ENCODE peak calls at places on chromosomes 11 and 22, in eight cellular contexts. U is tibial nerve, A is ovary, Y is kidney, V is right cardiac atrium, B is small intestine, M is neural progenitor cell, Q is K562. E is an unnamed sample. For H3K4me1, the result is how much of the 10 kb centered on the place peaks cover.

GRCh38 chr22:35072939-35073338 is 7.0 kb downstream of the ISX start:
- DNase-seq in U (no peak), A (no peak), Y (no peak), V (no peak), B (no peak), M (no peak), Q (no peak), E (no peak)

GRCh38 chr22:37239336-37240239 is 4.5 kb downstream of the RAC2 start:
- DNase-seq in U (no peak), A (no peak), Y (no peak), V (peak), B (no peak), M (no peak), Q (no peak), E (no peak)

GRCh38 chr11:119115484-119116234 is 5.7 kb upstream of the HINFP start:
- DNase-seq in U (no peak), A (no peak), Y (peak), V (peak), B (no peak), M (no peak), Q (no peak), E (no peak)

GRCh38 chr11:11513438-11513837 is 108.4 kb downstream of the GALNT18 start:
- DNase-seq in U (no peak), A (no peak), Y (no peak), V (no peak), B (peak), M (no peak), Q (no peak), E (no peak)

GRCh38 chr11:18322818-18323570 is 627 bp downstream of the GTF2H1 start:
- DNase-seq in U (peak), A (no peak), Y (no peak), V (no peak), B (no peak), M (peak), Q (no peak), E (no peak)

GRCh38 chr11:34343153-34343552 is 14.7 kb downstream of the ABTB2 start:
- DNase-seq in U (no peak), A (no peak), Y (no peak), V (no peak), B (no peak), M (no peak), Q (no peak), E (no peak)

GRCh38 chr11:250740-251299 is 14.0 kb downstream of the PSMD13 start:
- DNase-seq in U (peak), A (peak), Y (no peak), V (peak), B (peak), M (peak), Q (peak), E (peak)

GRCh38 chr11:67293090-67293489 is 4.0 kb downstream of the ANKRD13D start:
- DNase-seq in U (no peak), A (no peak), Y (no peak), V (no peak), B (no peak), M (no peak), Q (no peak), E (peak)

GRCh38 chr11:44755553-44756505 is 29.1 kb downstream of the TSPAN18 start:
- DNase-seq in U (no peak), A (no peak), Y (no peak), V (no peak), B (no peak), M (no peak), Q (no peak), E (no peak)

GRCh38 chr11:34890812-34891211 is 25.4 kb downstream of the APIP start:
- DNase-seq in U (no peak), A (no peak), Y (no peak), V (no peak), B (peak), M (peak), Q (no peak), E (no peak)

GRCh38 chr11:30583505-30584280 is 2.5 kb downstream of the MPPED2 start:
- DNase-seq in U (no peak), A (peak), Y (peak), V (peak), B (no peak), M (peak), Q (no peak), E (no peak)

GRCh38 chr11:58654908-58655296 is 32.4 kb downstream of the CNTF start:
- DNase-seq in U (no peak), A (no peak), Y (no peak), V (no peak), B (no peak), M (no peak), Q (no peak), E (no peak)

GRCh38 chr11:31106963-31107576 is 262.5 kb downstream of the DCDC1 start:
- DNase-seq in U (peak), A (peak), Y (no peak), V (peak), B (peak), M (peak), Q (peak), E (peak)

GRCh38 chr11:87501388-87501787 is 463.7 kb downstream of the TMEM135 start:
- DNase-seq in U (no peak), A (no peak), Y (no peak), V (no peak), B (no peak), M (no peak), Q (no peak), E (no peak)

GRCh38 chr11:104522650-104523049 is 358.7 kb upstream of the PDGFD start:
- DNase-seq in U (peak), A (no peak), Y (no peak), V (no peak), B (no peak), M (no peak), Q (no peak), E (no peak)

GRCh38 chr11:35927730-35928129 is 16.1 kb upstream of the LDLRAD3 start:
- DNase-seq in U (peak), A (peak), Y (peak), V (peak), B (peak), M (no peak), Q (no peak), E (no peak)

GRCh38 chr22:35404176-35404575 is 4.2 kb downstream of the MCM5 start:
- DNase-seq in U (no peak), A (no peak), Y (no peak), V (no peak), B (no peak), M (no peak), Q (no peak), E (no peak)

GRCh38 chr11:75814686-75815344 is at the start of gene UVRAG:
- DNase-seq in U (peak), A (peak), Y (peak), V (peak), B (peak), M (peak), Q (peak), E (peak)
- H3K4me1 ChIP-seq in U (under half), A (under half), Y (under half), V (under half), B (under half), M (under half), Q (under half), E (under half)

GRCh38 chr11:4180441-4181183 is 86.0 kb downstream of the RRM1 start:
- DNase-seq in U (no peak), A (no peak), Y (no peak), V (no peak), B (no peak), M (no peak), Q (no peak), E (no peak)

GRCh38 chr11:4181780-4182721 is 87.5 kb downstream of the RRM1 start:
- DNase-seq in U (no peak), A (peak), Y (peak), V (peak), B (peak), M (peak), Q (peak), E (no peak)

GRCh38 chr11:4184163-4184916 is 89.7 kb downstream of the RRM1 start:
- DNase-seq in U (no peak), A (no peak), Y (no peak), V (no peak), B (no peak), M (no peak), Q (no peak), E (no peak)

GRCh38 chr11:4183410-4184057 is 88.9 kb downstream of the RRM1 start:
- DNase-seq in U (no peak), A (no peak), Y (no peak), V (no peak), B (no peak), M (no peak), Q (no peak), E (no peak)

GRCh38 chr11:4178813-4179662 is 84.4 kb downstream of the RRM1 start:
- DNase-seq in U (no peak), A (no peak), Y (no peak), V (no peak), B (no peak), M (no peak), Q (no peak), E (no peak)
- H3K27ac ChIP-seq in U (no peak), A (no peak), Y (no peak), V (no peak), B (no peak), M (no peak), Q (no peak), E (no peak)

DNA sequence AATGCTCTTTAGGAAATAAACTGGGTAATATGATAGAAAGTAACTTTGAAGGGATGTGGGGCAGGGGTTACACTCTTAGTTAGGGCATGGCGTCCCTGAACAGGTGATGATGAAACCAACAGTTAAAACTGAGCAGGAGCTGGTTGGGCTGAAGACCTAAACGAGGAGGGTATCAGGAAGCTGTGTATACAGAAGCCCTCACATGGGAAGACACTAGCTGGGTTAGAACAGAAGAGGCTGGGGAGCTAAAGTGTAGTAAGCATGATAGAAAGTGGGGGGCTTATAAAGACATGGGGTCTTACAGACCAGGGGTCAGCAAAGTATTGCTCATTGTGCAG is 5.2 kb upstream of the CRTAM start:
- DNase-seq in U (no peak), A (no peak), Y (no peak), V (no peak), B (no peak), M (no peak), Q (no peak), E (no peak)
- H3K4me3 ChIP-seq in U (no peak), A (no peak), Y (no peak), V (no peak), B (no peak), M (no peak), Q (no peak), E (no peak)

DNA sequence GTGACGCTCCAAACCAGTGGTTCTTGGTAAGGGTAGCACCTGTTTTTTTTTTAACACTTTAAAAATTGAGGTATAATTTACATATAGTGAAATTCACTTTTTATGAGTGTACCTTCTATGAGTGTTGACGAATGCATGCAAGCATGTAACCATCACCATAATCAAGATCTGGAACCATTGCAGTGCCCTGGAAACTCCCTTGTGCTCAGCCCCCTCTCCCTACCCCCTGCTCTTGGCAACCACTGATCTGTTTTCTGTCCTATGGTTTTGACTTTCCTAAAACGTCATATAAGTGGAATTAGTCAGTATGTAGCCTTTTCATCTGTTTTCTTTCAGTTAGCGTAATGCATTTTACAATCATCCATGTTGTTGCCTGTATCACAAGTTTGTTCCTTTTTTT is 212.2 kb downstream of the GRIK4 start:
- DNase-seq in U (no peak), A (no peak), Y (no peak), V (no peak), B (no peak), M (no peak), Q (no peak), E (no peak)
- H3K4me1 ChIP-seq in U (under half), A (under half), Y (under half), V (under half), B (under half), M (under half), Q (under half), E (under half)

GRCh38 chr11:78194490-78194889 is 5.8 kb downstream of the USP35 start:
- DNase-seq in U (no peak), A (no peak), Y (no peak), V (no peak), B (peak), M (no peak), Q (no peak), E (no peak)
- H3K27ac ChIP-seq in U (no peak), A (no peak), Y (no peak), V (no peak), B (peak), M (no peak), Q (no peak), E (no peak)

GRCh38 chr22:31105282-31105929 is 2.0 kb downstream of the SELENOM start:
- DNase-seq in U (no peak), A (no peak), Y (no peak), V (peak), B (no peak), M (no peak), Q (no peak), E (no peak)
- H3K4me3 ChIP-seq in U (peak), A (peak), Y (peak), V (no peak), B (no peak), M (no peak), Q (no peak), E (no peak)

GRCh38 chr11:1504164-1504563 is 17.6 kb upstream of the MOB2 start:
- DNase-seq in U (no peak), A (no peak), Y (peak), V (peak), B (no peak), M (no peak), Q (no peak), E (no peak)
- H3K4me1 ChIP-seq in U (under half), A (under half), Y (under half), V (under half), B (under half), M (under half), Q (under half), E (under half)

GRCh38 chr22:38566726-38567504 is 3.1 kb downstream of the DMC1 start:
- DNase-seq in U (no peak), A (no peak), Y (no peak), V (no peak), B (no peak), M (no peak), Q (no peak), E (no peak)
- H3K27ac ChIP-seq in U (peak), A (no peak), Y (no peak), V (no peak), B (no peak), M (no peak), Q (no peak), E (no peak)

DNA sequence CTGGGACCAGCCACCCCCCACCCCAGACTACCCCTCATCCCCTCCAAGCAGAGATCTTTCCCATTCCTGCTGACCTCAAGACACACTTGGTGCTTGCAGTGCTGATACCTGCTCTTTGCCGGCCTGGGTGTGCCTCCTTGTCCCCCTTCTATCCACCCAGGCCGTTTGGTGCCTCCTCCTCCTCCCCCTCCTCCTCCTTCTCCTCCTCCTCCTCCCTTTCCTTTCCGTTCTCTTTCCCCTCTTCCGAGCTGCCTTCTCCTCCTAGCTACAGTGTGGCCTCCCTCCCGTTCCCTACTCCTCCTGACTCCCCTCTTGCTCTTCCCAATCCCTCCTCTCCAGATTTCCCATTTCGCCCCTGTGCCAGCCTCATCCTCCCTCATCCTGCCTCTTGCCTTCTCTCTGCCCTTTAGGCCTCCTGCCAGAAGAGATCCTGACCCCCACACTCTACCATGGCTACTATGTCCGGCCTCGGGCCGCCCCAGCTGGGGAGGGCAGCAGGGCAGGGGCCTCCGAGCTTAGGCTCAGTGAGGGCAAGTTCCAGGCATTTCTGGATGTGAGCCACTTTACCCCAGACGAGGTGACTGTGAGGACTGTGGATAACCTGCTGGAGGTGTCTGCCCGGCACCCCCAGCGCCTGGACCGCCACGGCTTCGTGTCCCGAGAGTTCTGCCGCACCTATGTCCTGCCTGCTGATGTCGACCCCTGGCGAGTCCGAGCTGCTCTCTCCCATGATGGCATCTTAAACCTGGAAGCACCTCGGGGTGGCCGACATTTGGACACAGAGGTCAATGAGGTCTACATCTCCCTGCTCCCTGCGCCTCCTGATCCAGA is 712 bp downstream of the HSPB2 start:
- DNase-seq in U (peak), A (peak), Y (peak), V (peak), B (no peak), M (no peak), Q (peak), E (no peak)
- H3K4me3 ChIP-seq in U (peak), A (peak), Y (peak), V (peak), B (no peak), M (no peak), Q (no peak), E (no peak)